ENCODE peak calls at places on chromosomes 16 and 17, in six cellular contexts. N is upper lobe of left lung, U is K562, Q is A549, J is GM12878, Y is HepG2. P is an unnamed sample.
A peak's percentile ranks its signal among the peaks of the same experiment; 100 is the strongest.

GRCh38 chr16:62954144-62955032 is 918.1 kb upstream of the CDH8 start:
- ATAC-seq in N (no peak), U (no peak), Q (no peak), J (no peak), Y (no peak), P (no peak)

GRCh38 chr17:74271281-74271680 is 2.8 kb upstream of the DNAI2 start:
- ATAC-seq in N (no peak), U (peak; percentile 56), Q (no peak), J (no peak), Y (no peak), P (no peak)

GRCh38 chr16:31253642-31254045 is 6.1 kb upstream of the ITGAM start:
- ATAC-seq in N (peak; percentile 88), U (peak; percentile 98), Q (peak; percentile 85), J (peak; percentile 27), Y (peak; percentile 63), P (peak; percentile 36)

GRCh38 chr17:39981207-39982068 is 831 bp downstream of the PSMD3 start:
- ATAC-seq in N (peak; percentile 0), U (peak; percentile 4), Q (peak; percentile 6), J (no peak), Y (peak; percentile 16), P (no peak)

GRCh38 chr16:75629132-75629531 is 6.1 kb upstream of the ADAT1 start:
- ATAC-seq in N (no peak), U (no peak), Q (no peak), J (no peak), Y (no peak), P (no peak)

GRCh38 chr16:79172306-79172705 is 428.2 kb downstream of the MAF start:
- ATAC-seq in N (peak; percentile 33), U (no peak), Q (no peak), J (no peak), Y (no peak), P (no peak)

GRCh38 chr17:17822189-17822978 is 14.4 kb downstream of the SREBF1 start:
- ATAC-seq in N (peak; percentile 55), U (no peak), Q (no peak), J (no peak), Y (no peak), P (peak; percentile 36)

GRCh38 chr17:70687421-70687820 is 518.1 kb downstream of the KCNJ2 start:
- ATAC-seq in N (no peak), U (no peak), Q (peak; percentile 24), J (no peak), Y (no peak), P (no peak)

GRCh38 chr17:67606896-67607604 is 110.7 kb upstream of the NOL11 start:
- ATAC-seq in N (no peak), U (peak; percentile 25), Q (peak; percentile 35), J (no peak), Y (peak; percentile 46), P (no peak)

GRCh38 chr17:67602974-67603373 is 114.8 kb upstream of the NOL11 start:
- ATAC-seq in N (no peak), U (peak; percentile 75), Q (peak; percentile 69), J (peak; percentile 97), Y (peak; percentile 90), P (no peak)

GRCh38 chr17:67608691-67609090 is 109.0 kb upstream of the NOL11 start:
- ATAC-seq in N (no peak), U (no peak), Q (no peak), J (peak; percentile 61), Y (no peak), P (no peak)

GRCh38 chr17:67605259-67605912 is 112.3 kb upstream of the NOL11 start:
- ATAC-seq in N (peak; percentile 53), U (no peak), Q (no peak), J (no peak), Y (no peak), P (peak; percentile 53)

GRCh38 chr17:67606471-67606870 is 111.3 kb upstream of the NOL11 start:
- ATAC-seq in N (no peak), U (no peak), Q (no peak), J (no peak), Y (no peak), P (no peak)
- TF ChIP-seq EP300 in N (no peak), U (no peak), Q (no peak), J (no peak), Y (no peak), P (no peak)

DNA sequence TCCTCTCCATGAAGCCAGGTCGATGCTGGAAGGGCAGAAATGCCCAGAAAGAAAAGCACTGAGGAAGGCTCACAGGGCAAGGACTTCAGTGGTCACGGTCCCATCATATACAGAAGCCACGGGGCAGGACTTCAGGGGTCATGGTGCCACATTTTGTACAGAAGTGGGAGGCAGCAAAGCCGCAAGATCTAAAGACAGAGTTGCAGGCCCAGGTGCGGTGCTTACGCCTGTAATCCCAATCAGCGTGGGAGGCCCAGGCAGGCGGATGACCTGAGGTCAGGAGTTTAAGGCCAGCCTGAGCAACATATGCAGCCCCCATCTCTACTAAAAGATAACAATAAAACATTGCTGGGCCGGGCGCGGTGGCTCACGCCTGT is 96.0 kb downstream of the NXN start:
- ATAC-seq in N (no peak), U (no peak), Q (no peak), J (no peak), Y (peak; percentile 60), P (no peak)
- H3K4me1 ChIP-seq in N (peaks cover 35% of the 10 kb centered on the region), U (no peaks in the 10 kb centered on the region), Q (peaks cover 25% of the 10 kb centered on the region), J (no peaks in the 10 kb centered on the region), Y (peaks cover 24% of the 10 kb centered on the region), P (peaks cover 91% of the 10 kb centered on the region)

DNA sequence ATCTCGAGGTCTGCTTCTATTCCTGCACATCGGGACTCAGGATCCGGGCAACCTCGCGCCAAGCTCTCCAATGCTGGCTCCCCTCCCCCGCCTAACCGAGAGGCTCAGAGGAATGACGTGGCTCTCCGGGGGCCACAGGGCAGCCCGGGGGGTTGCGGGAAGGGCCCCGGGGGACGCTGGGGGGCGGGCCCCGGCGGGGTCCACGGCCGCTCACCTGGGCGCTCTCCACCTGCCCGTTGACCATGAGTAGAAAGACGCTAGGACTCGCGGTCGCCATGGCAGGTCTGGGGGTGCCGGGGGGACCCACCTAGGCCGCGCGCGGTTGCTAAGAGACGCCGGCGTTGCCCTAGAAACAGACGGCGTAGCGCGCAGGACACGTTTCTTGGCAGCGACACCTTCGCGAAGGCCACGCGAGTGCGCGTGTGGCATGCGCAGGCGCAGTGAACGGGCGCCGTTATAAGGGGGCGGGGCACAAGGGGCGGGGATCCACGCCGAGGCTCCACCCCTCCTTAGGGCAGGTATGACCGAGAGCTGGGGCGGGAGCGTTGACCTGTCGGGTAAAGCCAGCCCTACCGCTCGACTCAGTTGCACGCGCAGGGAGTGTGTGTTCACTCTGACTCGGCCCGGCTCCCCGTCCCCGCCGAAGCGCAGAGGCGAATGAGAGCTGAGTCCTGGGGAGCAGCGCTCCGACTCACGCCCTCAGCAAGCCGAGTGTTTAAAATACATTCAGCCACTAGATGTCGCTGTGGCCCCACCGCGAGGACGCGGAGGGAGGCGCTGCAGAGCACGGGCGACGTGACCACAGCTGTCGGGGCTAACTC is at the start of gene B9D1:
- ATAC-seq in N (peak; percentile 96), U (peak; percentile 94), Q (peak; percentile 79), J (peak; percentile 95), Y (peak; percentile 74), P (peak; percentile 95)
- TF ChIP-seq EP300 in N (no peak), U (no peak), Q (no peak), J (no peak), Y (no peak), P (no peak)

GRCh38 chr17:50206604-50207293 is 5.3 kb upstream of the COL1A1 start:
- ATAC-seq in N (no peak), U (no peak), Q (no peak), J (peak; percentile 49), Y (no peak), P (no peak)
- H3K4me1 ChIP-seq in N (peaks cover 15% of the 10 kb centered on the region), U (peaks cover 48% of the 10 kb centered on the region), Q (peaks cover 26% of the 10 kb centered on the region), J (no peaks in the 10 kb centered on the region), Y (peaks cover 34% of the 10 kb centered on the region), P (peaks cover 86% of the 10 kb centered on the region)

GRCh38 chr17:38547439-38547838 is 58.3 kb downstream of the SRCIN1 start:
- ATAC-seq in N (no peak), U (no peak), Q (no peak), J (no peak), Y (no peak), P (no peak)
- TF ChIP-seq EP300 in N (no peak), U (no peak), Q (no peak), J (no peak), Y (no peak), P (no peak)

DNA sequence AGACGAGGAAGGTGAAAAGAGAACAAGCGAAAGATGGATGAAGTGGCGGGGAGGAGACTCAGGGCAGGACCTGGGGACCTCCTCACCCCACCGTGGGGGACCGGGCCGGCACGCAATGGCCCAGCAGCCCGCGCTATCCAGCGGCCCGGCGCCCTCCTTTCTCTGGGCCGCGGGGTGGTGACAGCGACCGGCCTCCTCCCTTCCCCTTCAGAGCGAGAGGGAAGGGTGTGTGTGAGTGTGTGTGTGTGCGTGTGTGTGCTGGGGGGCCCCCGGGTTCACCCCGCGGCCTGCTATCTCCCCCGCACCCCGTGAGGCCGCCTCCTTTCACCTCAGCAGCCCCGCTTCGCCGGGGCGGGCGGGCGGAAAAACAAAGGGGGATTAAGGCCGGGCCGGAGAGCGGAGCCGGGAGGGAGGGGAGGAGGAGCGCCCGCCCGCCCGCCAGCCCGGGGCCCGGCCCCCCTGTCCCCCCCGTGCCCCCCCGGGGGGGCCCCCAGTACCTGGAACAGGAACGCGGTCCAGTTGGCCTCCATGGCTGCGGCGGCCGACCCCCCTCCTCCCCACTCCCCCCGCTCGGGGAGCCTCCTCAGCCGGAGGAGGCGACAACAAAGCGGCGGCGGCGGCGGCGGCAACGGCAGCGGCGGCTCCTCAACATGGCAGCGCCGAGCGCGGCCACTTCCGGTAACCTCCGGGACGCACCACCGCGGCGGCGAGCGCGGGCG is at the start of gene VEZF1:
- ATAC-seq in N (peak; percentile 87), U (peak; percentile 77), Q (peak; percentile 65), J (peak; percentile 73), Y (peak; percentile 61), P (peak; percentile 81)
- H3K4me1 ChIP-seq in N (peaks cover 53% of the 10 kb centered on the region), U (peaks cover 12% of the 10 kb centered on the region), Q (peaks cover 76% of the 10 kb centered on the region), J (peaks cover 5% of the 10 kb centered on the region), Y (peaks cover 82% of the 10 kb centered on the region), P (peaks cover 25% of the 10 kb centered on the region)

GRCh38 chr16:84983308-84983707 is 28.0 kb downstream of the ZDHHC7 start:
- ATAC-seq in N (peak; percentile 71), U (no peak), Q (peak; percentile 8), J (no peak), Y (no peak), P (no peak)

GRCh38 chr16:84986879-84987278 is 24.5 kb downstream of the ZDHHC7 start:
- ATAC-seq in N (no peak), U (no peak), Q (no peak), J (no peak), Y (no peak), P (no peak)

GRCh38 chr16:84986102-84986501 is 25.2 kb downstream of the ZDHHC7 start:
- ATAC-seq in N (no peak), U (no peak), Q (no peak), J (no peak), Y (no peak), P (no peak)

GRCh38 chr16:84982434-84982833 is 28.9 kb downstream of the ZDHHC7 start:
- ATAC-seq in N (peak; percentile 23), U (peak; percentile 75), Q (no peak), J (no peak), Y (no peak), P (no peak)

GRCh38 chr16:84985079-84986065 is 26.0 kb downstream of the ZDHHC7 start:
- ATAC-seq in N (peak; percentile 12), U (no peak), Q (no peak), J (no peak), Y (no peak), P (peak; percentile 62)
- TF ChIP-seq EP300 in N (no peak), U (no peak), Q (no peak), J (no peak), Y (no peak), P (no peak)